ENCODE peak calls at places on chromosomes 6 and 20, in four cellular contexts. A, J, Z and E are unnamed samples.

GRCh38 chr6:5034328-5034727 is 30.5 kb upstream of the RPP40 start:
- DNase-seq in A (peak; percentile 9), J (no peak), Z (no peak), E (no peak)

GRCh38 chr6:69180361-69181067 is 545.4 kb downstream of the ADGRB3 start:
- DNase-seq in A (peak; percentile 2), J (no peak), Z (no peak), E (no peak)

GRCh38 chr6:10033223-10033829 is 381.5 kb downstream of the TFAP2A start:
- DNase-seq in A (no peak), J (peak; percentile 90), Z (peak; percentile 97), E (no peak)

GRCh38 chr6:133683603-133684002 is 205.3 kb upstream of the TCF21 start:
- DNase-seq in A (no peak), J (no peak), Z (no peak), E (no peak)

GRCh38 chr6:37938909-37939308 is 119.4 kb downstream of the ZFAND3 start:
- DNase-seq in A (peak; percentile 7), J (no peak), Z (no peak), E (peak; percentile 67)

GRCh38 chr6:1267057-1267732 is 44.7 kb upstream of the FOXQ1 start:
- DNase-seq in A (no peak), J (no peak), Z (peak; percentile 70), E (no peak)

GRCh38 chr6:25804804-25805203 is 27.0 kb downstream of the SLC17A1 start:
- DNase-seq in A (no peak), J (no peak), Z (no peak), E (no peak)

GRCh38 chr20:21901470-21902275 is 196.2 kb downstream of the PAX1 start:
- DNase-seq in A (no peak), J (no peak), Z (peak; percentile 29), E (no peak)

GRCh38 chr20:63356931-63357879 is 3.9 kb downstream of the CHRNA4 start:
- DNase-seq in A (no peak), J (no peak), Z (no peak), E (no peak)

GRCh38 chr20:19462491-19462890 is 250.0 kb downstream of the SLC24A3 start:
- DNase-seq in A (no peak), J (no peak), Z (no peak), E (no peak)

GRCh38 chr6:4587171-4587570 is 189.0 kb upstream of the CDYL start:
- DNase-seq in A (peak; percentile 38), J (no peak), Z (no peak), E (no peak)

GRCh38 chr6:61787998-61788397 is 498.0 kb downstream of the KHDRBS2 start:
- DNase-seq in A (no peak), J (no peak), Z (no peak), E (no peak)

GRCh38 chr6:35024601-35025054 is 116.5 kb downstream of the TCP11 start:
- DNase-seq in A (peak; percentile 90), J (no peak), Z (peak; percentile 78), E (peak; percentile 41)

GRCh38 chr6:164640946-164641345 is 668.5 kb downstream of the C6orf118 start:
- DNase-seq in A (no peak), J (no peak), Z (no peak), E (no peak)

DNA sequence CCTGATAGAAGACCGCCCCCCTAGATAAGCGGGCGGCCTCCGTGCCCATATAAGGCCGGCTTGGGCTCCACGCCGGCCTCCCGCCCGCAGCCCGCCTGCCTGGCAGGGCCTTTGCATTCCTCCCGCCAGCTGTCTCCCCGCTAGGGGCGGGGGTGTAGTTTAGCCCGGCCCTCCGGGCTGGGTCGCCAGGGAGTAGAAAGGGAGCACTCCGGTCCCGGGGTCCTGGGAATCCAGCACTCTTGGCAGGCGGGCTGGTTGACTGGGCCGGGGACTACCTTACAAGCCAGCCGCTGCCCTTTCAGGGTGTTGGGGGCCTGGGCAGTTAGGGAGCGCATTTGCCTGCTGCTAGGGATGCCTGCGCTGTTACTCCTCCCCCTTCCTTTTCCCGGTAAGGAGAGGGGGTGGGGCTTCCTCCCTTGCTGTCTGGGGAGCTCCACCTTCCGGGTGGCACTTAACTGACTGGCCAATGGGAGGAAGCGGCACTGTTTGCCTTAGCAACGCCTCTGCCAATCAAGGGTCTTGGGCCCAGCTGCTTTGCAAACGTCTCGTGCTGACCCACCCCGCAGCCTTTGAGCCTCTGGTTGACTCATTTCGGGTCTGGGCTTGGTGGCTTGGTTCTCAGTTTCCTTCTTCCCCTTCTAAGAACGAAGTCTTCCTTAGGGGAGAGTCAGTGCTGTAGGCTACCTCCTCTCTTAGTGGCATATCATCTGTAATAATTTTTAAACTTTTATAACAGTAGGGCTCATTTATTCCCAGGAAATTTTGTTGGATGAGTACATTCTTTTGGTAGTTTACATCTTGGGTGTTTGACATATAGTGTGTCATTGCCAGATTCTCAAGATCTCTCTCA is 3.4 kb downstream of the SRF start:
- DNase-seq in A (peak; percentile 99), J (peak; percentile 88), Z (peak; percentile 96), E (peak; percentile 99)
- TF ChIP-seq CTCF in A (peak; percentile 16), J (peak; percentile 20), Z (no peak), E (peak; percentile 52)

GRCh38 chr6:146896960-146897701 is 298.4 kb downstream of the ADGB start:
- DNase-seq in A (no peak), J (no peak), Z (no peak), E (no peak)

GRCh38 chr6:146894624-146895023 is 295.9 kb downstream of the ADGB start:
- DNase-seq in A (no peak), J (no peak), Z (no peak), E (no peak)

GRCh38 chr6:146895101-146895771 is 296.5 kb downstream of the ADGB start:
- DNase-seq in A (no peak), J (no peak), Z (no peak), E (no peak)

GRCh38 chr6:146895772-146896061 is 296.9 kb downstream of the ADGB start:
- DNase-seq in A (no peak), J (no peak), Z (no peak), E (no peak)

DNA sequence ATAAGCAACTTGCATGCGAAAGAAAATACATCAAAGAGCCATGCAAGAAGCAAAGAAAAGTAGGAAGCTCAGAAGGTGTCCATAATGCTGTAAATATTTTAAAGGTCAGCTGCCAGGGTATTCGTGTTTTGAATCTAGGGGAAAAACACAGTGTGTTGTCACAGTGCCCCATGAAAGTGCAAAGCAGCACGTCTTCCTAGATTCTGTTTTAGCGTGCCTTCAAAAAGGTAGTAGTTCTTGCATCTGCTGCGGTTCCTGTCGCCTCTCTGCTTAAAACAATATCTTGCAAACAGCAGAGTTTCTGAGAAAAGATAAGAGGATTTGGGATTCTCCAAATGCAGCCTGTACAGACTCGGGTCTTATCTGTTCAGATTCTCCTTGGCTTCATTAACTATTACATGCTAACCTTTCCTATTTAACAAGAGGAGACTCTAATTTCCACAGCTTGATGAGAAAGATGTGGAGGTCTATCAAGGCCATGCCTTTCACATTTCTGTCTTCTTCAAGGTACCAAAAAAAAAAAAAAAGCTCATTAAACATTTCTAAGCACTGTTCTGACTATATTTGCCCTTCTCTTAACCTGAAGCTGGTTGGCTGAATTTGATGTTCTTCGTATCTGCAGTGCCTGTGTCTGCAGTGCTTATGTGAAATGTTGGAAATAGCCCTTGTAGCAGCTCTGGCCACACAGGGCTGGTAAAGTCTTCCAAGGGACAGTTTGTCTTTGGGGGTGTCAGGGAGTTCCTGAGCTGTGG is 297.5 kb downstream of the ADGB start:
- DNase-seq in A (no peak), J (no peak), Z (no peak), E (no peak)
- TF ChIP-seq CTCF in A (no peak), J (no peak), Z (no peak), E (no peak)

GRCh38 chr20:11001767-11002540 is 328.2 kb upstream of the JAG1 start:
- DNase-seq in A (peak; percentile 95), J (peak; percentile 76), Z (peak; percentile 98), E (peak; percentile 29)

GRCh38 chr20:10998476-10998875 is 324.7 kb upstream of the JAG1 start:
- DNase-seq in A (no peak), J (no peak), Z (no peak), E (no peak)

GRCh38 chr20:11003341-11003740 is 329.5 kb upstream of the JAG1 start:
- DNase-seq in A (no peak), J (no peak), Z (no peak), E (no peak)

GRCh38 chr20:11000416-11000815 is 326.6 kb upstream of the JAG1 start:
- DNase-seq in A (no peak), J (no peak), Z (no peak), E (no peak)
- TF ChIP-seq CTCF in A (no peak), J (no peak), Z (no peak), E (no peak)

GRCh38 chr6:158131926-158132325 is 36.1 kb downstream of the SERAC1 start:
- DNase-seq in A (peak; percentile 39), J (no peak), Z (peak; percentile 50), E (peak; percentile 6)
- TF ChIP-seq CTCF in A (peak; percentile 43), J (peak; percentile 52), Z (peak; percentile 42), E (peak; percentile 74)

GRCh38 chr6:63307581-63308246 is 12.1 kb downstream of the LGSN start:
- DNase-seq in A (peak; percentile 78), J (peak; percentile 15), Z (peak; percentile 62), E (peak; percentile 67)
- TF ChIP-seq CTCF in A (peak; percentile 64), J (peak; percentile 71), Z (peak; percentile 53), E (peak; percentile 77)

GRCh38 chr6:81838724-81839425 is 86.4 kb upstream of the TENT5A start:
- DNase-seq in A (no peak), J (no peak), Z (peak; percentile 9), E (no peak)
- TF ChIP-seq CTCF in A (no peak), J (peak; percentile 31), Z (no peak), E (peak; percentile 11)

DNA sequence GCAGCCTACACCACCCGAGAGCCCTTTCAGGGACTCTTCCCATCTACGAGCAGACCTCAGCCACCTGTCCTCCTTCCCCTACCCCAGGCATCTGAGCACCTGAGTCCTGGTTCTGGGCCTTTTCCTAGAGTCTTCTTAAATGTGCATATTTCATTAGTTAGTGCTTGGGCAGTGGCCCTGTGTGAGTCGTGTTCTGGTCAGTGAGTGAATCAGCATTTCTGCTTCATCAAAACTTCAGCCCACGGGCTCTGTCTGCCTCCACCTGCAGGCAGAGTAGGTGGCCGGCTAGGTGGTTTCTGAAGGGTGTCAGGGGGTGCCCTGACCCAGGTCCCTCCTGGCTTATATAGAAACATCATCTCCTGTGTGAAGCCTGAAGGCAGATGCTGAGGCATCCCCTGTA is 13.9 kb downstream of the IP6K3 start:
- DNase-seq in A (no peak), J (no peak), Z (no peak), E (no peak)
- TF ChIP-seq CTCF in A (no peak), J (peak; percentile 10), Z (no peak), E (no peak)

GRCh38 chr20:3334156-3334943 is 73.1 kb downstream of the DNAAF9 start:
- DNase-seq in A (no peak), J (no peak), Z (no peak), E (no peak)

GRCh38 chr20:3325864-3326263 is 81.6 kb downstream of the DNAAF9 start:
- DNase-seq in A (no peak), J (no peak), Z (no peak), E (no peak)

GRCh38 chr20:3328501-3328900 is 79.0 kb downstream of the DNAAF9 start:
- DNase-seq in A (no peak), J (no peak), Z (no peak), E (no peak)

GRCh38 chr20:3326779-3327521 is 80.5 kb downstream of the DNAAF9 start:
- DNase-seq in A (no peak), J (no peak), Z (no peak), E (no peak)

GRCh38 chr20:3330046-3330741 is 77.3 kb downstream of the DNAAF9 start:
- DNase-seq in A (peak; percentile 53), J (no peak), Z (peak; percentile 27), E (peak; percentile 12)
- TF ChIP-seq CTCF in A (no peak), J (no peak), Z (peak; percentile 9), E (peak; percentile 46)

GRCh38 chr6:56772737-56773184 is 130.1 kb upstream of the DST start:
- DNase-seq in A (peak; percentile 80), J (no peak), Z (peak; percentile 51), E (peak; percentile 79)
- TF ChIP-seq CTCF in A (no peak), J (peak; percentile 16), Z (no peak), E (no peak)